ENCODE peak calls at places on chromosome 22, in six cellular contexts. B, U, Z, G, F and A are unnamed samples.

GRCh38 chr22:25950101-25950500 is 208.1 kb downstream of the MYO18B start:
- DNase-seq in U (no peak), Z (no peak), G (no peak), B (no peak), F (no peak), A (no peak)

GRCh38 chr22:50179937-50180726 is 5.6 kb upstream of the TRABD start:
- DNase-seq in B (no peak), Z (no peak), F (no peak), G (no peak), U (peak), A (no peak)

GRCh38 chr22:42190274-42190673 is 59.7 kb upstream of the CYP2D6 start:
- DNase-seq in U (no peak), F (no peak), G (no peak), Z (no peak), B (peak), A (no peak)

GRCh38 chr22:50014053-50014501 is 1.5 kb upstream of the IL17REL start:
- DNase-seq in B (no peak), G (no peak), U (no peak), F (no peak), Z (no peak), A (no peak)

GRCh38 chr22:29061773-29062172 is at the start of gene C22orf31:
- DNase-seq in G (no peak), F (no peak), U (no peak), Z (peak), B (no peak), A (no peak)

GRCh38 chr22:32158712-32159533 is at the start of gene C22orf42:
- DNase-seq in G (no peak), U (no peak), F (no peak), B (no peak), Z (no peak), A (no peak)

GRCh38 chr22:45638834-45639746 is 32.5 kb upstream of the ATXN10 start:
- DNase-seq in G (peak), U (peak), Z (no peak), B (no peak), F (peak), A (no peak)

GRCh38 chr22:46578824-46579561 is 41.2 kb upstream of the GRAMD4 start:
- DNase-seq in G (peak), U (peak), Z (peak), B (peak), F (peak), A (peak)

GRCh38 chr22:45709004-45709739 is 37.5 kb downstream of the ATXN10 start:
- DNase-seq in B (peak), Z (peak), U (peak), G (no peak), F (no peak), A (no peak)

GRCh38 chr22:34845391-34845790 is 220.6 kb upstream of the ISX start:
- DNase-seq in B (no peak), G (no peak), Z (no peak), F (no peak), U (no peak), A (no peak)

GRCh38 chr22:34841321-34841901 is 224.5 kb upstream of the ISX start:
- DNase-seq in U (no peak), B (no peak), F (no peak), G (no peak), Z (no peak), A (no peak)

GRCh38 chr22:34847072-34847471 is 218.9 kb upstream of the ISX start:
- DNase-seq in Z (no peak), B (no peak), G (no peak), F (no peak), U (no peak), A (no peak)

GRCh38 chr22:34841911-34842310 is 224.0 kb upstream of the ISX start:
- DNase-seq in B (no peak), G (no peak), Z (no peak), U (no peak), F (no peak), A (no peak)

DNA sequence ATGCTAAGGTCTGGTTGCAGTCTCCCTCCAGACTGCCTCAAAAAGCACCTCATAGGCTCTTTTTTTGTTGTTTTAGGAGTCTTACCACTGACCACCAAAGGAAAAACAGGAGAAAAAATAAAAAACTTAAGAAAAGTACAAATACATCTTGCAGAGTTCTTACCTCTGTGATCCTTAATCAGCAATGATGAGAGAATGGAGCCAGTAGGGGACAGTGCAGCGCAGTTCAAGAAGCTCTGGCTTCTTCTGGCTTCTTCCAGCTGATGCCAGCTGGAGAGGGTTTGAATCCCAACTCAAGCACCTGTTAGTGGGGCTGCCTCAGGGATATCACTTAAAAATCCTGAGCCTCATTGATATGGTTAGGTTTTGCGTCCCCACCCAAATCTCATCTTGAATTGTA is 223.3 kb upstream of the ISX start:
- DNase-seq in G (no peak), Z (no peak), F (no peak), U (no peak), B (no peak), A (no peak)
- TF ChIP-seq CTCF in G (no peak), Z (no peak), F (no peak), U (no peak), B (no peak), A (no peak)

GRCh38 chr22:22045576-22046335 is 63.2 kb upstream of the TOP3B start:
- DNase-seq in G (no peak), U (no peak), B (no peak), F (no peak), Z (no peak), A (no peak)

GRCh38 chr22:22042009-22042408 is 59.4 kb upstream of the TOP3B start:
- DNase-seq in B (no peak), F (no peak), Z (peak), G (no peak), U (no peak), A (no peak)

GRCh38 chr22:22044153-22044552 is 61.6 kb upstream of the TOP3B start:
- DNase-seq in U (no peak), G (no peak), B (no peak), Z (no peak), F (no peak), A (no peak)

GRCh38 chr22:22042599-22043295 is 60.2 kb upstream of the TOP3B start:
- DNase-seq in F (no peak), Z (no peak), B (no peak), U (no peak), G (no peak), A (no peak)

DNA sequence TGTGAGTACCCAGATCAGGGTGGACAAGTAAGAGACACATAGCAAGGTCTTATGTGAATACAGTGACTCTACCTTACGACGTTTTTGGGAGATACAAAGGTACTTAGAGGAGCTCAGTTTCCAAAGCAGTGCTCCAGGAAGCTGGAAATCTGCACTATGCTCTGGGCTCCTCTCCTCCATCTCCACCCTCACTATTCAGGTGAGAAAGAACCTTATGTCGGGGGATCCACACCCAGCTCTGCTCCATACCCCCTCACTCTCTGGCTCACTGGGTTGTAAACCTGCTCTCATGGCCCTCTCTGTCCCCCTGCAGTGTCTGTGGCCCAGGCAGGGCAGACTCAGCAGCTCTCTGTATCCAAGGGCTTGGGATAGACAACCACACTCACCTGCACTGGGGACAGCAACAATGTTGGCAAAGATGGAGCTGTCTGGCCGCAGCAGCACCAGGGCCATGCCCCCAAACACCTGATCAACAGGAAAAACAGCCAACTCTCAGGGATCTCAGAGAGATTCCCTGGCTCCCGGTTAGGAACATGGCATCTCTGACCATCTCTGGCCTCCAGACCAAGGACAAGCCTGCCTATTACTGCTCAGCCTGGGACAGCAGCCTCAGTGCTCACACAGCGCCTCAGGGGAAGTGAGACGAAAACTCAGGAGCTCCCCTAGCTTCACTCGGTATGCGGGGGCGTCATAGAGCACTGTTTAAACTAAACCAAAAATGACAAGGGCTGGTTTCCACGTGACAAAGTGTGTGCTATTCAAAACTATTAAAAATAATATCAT is 60.9 kb upstream of the TOP3B start:
- DNase-seq in B (no peak), U (no peak), F (no peak), Z (no peak), G (no peak), A (no peak)
- TF ChIP-seq POLR2A in B (no peak), U (no peak), F (no peak), Z (no peak), G (no peak), A (no peak)

GRCh38 chr22:37547249-37547741 is 13.0 kb upstream of the CDC42EP1 start:
- DNase-seq in U (no peak), Z (no peak), G (no peak), F (no peak), B (no peak), A (no peak)

GRCh38 chr22:37545703-37546435 is 14.4 kb upstream of the CDC42EP1 start:
- DNase-seq in F (peak), U (no peak), B (peak), Z (peak), G (peak), A (peak)

GRCh38 chr22:37546436-37547248 is 13.6 kb upstream of the CDC42EP1 start:
- DNase-seq in B (peak), G (peak), Z (peak), F (peak), U (no peak), A (peak)

GRCh38 chr22:37542959-37543358 is 17.3 kb upstream of the CDC42EP1 start:
- DNase-seq in F (no peak), Z (no peak), U (no peak), B (no peak), G (no peak), A (no peak)

DNA sequence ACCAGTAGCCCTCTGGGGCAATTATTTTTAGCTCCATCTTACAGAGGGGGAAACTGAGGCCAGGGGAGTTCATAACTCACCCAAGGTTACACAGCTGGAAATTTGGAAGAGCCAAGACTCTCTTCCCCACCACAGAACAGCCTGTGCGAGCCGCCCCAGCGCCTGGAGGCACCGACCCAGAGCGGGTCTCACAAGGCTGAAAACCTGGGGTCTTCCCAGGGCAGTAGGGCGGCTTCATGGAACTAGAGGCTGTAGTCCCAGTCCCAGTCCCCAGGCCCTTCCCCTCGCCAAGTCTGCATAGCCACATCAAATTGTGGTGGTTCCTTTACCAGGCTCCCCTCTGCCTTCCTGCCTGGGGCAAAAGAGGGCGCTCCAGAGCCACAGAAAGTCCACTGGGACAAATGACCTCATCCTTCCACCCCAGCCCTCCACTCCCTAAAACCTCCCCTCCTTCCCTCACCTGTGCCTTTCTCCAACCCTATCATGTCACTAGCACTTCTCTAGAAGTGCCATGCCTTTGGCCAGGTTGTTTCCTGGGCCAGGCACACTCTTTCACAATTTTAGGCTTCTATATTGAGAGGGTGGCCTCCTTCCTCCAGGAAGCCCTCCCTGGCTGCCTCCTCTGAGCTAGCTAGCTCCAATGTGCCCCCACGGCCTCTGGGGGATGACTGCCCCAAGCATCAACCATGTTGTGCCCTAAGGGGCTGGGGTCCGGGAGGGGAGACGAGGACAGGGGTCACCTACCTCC is 15.2 kb upstream of the CDC42EP1 start:
- DNase-seq in G (peak), U (peak), F (peak), Z (peak), B (peak), A (peak)
- TF ChIP-seq CTCF in G (peak), U (peak), F (peak), Z (peak), B (peak), A (peak)

GRCh38 chr22:41117127-41117965 is 25.0 kb downstream of the EP300 start:
- DNase-seq in G (no peak), U (no peak), F (no peak), B (no peak), Z (no peak), A (no peak)
- TF ChIP-seq POLR2A in G (no peak), U (no peak), F (no peak), B (no peak), Z (no peak), A (no peak)

GRCh38 chr22:34379825-34380224 is 459.5 kb upstream of the LARGE1 start:
- DNase-seq in U (no peak), F (no peak), Z (no peak), B (no peak), G (no peak), A (no peak)

DNA sequence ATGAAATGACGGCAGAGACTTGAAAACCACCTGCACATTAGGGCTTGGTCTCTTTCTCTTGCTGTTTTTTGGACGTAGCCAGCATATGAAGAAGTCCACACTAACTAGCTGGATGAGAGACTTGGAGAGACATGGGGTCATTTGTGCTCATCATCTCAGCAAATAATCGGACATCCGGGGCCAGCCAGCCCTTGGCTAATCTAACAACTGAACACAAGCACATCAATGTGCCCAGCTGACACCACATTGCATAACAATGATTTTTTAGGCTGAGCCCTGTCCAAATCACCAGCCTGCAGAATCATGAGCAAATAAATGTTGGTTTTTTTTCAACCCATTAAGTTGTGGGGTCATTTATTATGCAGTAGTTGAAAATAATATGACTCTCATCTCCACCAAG is 460.3 kb upstream of the LARGE1 start:
- DNase-seq in U (no peak), G (no peak), B (no peak), F (no peak), Z (no peak), A (no peak)
- TF ChIP-seq CTCF in U (no peak), G (no peak), B (no peak), F (no peak), Z (no peak), A (no peak)

GRCh38 chr22:36569999-36570398 is 41.0 kb upstream of the EIF3D start:
- DNase-seq in Z (peak), U (no peak), F (no peak), B (no peak), G (no peak), A (no peak)
- TF ChIP-seq POLR2A in Z (no peak), U (no peak), F (no peak), B (no peak), G (no peak), A (no peak)

DNA sequence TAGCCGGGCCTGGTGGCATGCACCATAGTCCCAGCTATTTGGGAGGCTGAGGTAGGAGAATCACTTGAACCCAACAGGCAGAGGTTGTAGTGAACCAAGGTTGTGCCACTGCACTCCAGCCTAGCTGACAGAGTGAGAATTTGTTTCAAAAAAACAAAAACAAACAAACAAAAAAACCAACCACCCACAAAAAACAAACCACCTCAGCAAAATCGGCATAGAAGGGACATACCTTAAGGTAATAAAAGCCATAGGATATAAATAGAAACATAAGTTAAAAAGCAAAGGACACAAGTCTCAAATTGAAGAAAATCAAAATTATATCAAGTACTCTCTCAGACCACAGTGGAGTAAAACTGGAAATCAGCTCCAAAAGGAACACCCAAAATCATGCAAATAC is 33.2 kb downstream of the PIWIL3 start:
- DNase-seq in G (no peak), U (no peak), Z (no peak), B (no peak), F (no peak), A (no peak)
- TF ChIP-seq CTCF in G (no peak), U (no peak), Z (no peak), B (no peak), F (no peak), A (no peak)

GRCh38 chr22:38793721-38794466 is at the start of gene DNAL4:
- DNase-seq in U (peak), Z (peak), B (peak), G (peak), F (peak), A (peak)
- TF ChIP-seq POLR2A in U (no peak), Z (no peak), B (peak), G (no peak), F (peak), A (peak)

GRCh38 chr22:18905540-18906409 is at the start of gene DGCR6:
- DNase-seq in U (no peak), Z (no peak), F (no peak), B (no peak), G (peak), A (no peak)
- TF ChIP-seq CTCF in U (no peak), Z (no peak), F (no peak), B (no peak), G (no peak), A (no peak)